ENCODE peak calls at places on chromosomes 4 and X, in four cellular contexts. One of them, this sample, is unnamed.

GRCh38 chrX:129523076-129524055 is at the start of gene SMARCA1:
- DNase-seq in retina: peak
- DNase-seq in GM13977: no peak
- DNase-seq in mucosa of gallbladder: peak
- DNase-seq in this sample: no peak

GRCh38 chr4:85942107-85942506 is 417.7 kb downstream of the MAPK10 start:
- DNase-seq in retina: no peak
- DNase-seq in GM13977: no peak
- DNase-seq in mucosa of gallbladder: no peak
- DNase-seq in this sample: no peak

GRCh38 chr4:140252742-140253555 is 99.0 kb upstream of the MAML3 start:
- DNase-seq in retina: peak
- DNase-seq in GM13977: peak
- DNase-seq in mucosa of gallbladder: peak
- DNase-seq in this sample: no peak

GRCh38 chr4:184237612-184238011 is 19.9 kb upstream of the ENPP6 start:
- DNase-seq in retina: no peak
- DNase-seq in GM13977: no peak
- DNase-seq in mucosa of gallbladder: no peak
- DNase-seq in this sample: no peak

GRCh38 chr4:86967798-86968197 is 33.0 kb downstream of the AFF1 start:
- DNase-seq in retina: no peak
- DNase-seq in GM13977: no peak
- DNase-seq in mucosa of gallbladder: no peak
- DNase-seq in this sample: no peak

GRCh38 chr4:41590591-41590990 is 52.6 kb downstream of the LIMCH1 start:
- DNase-seq in retina: no peak
- DNase-seq in GM13977: no peak
- DNase-seq in mucosa of gallbladder: no peak
- DNase-seq in this sample: no peak

GRCh38 chr4:168883513-168883912 is 126.5 kb downstream of the CBR4 start:
- DNase-seq in retina: no peak
- DNase-seq in GM13977: no peak
- DNase-seq in mucosa of gallbladder: no peak
- DNase-seq in this sample: no peak

GRCh38 chr4:102687373-102687981 is 73.3 kb downstream of the MANBA start:
- DNase-seq in retina: no peak
- DNase-seq in GM13977: peak
- DNase-seq in mucosa of gallbladder: no peak
- DNase-seq in this sample: no peak

This sample was measured in HFF-Myc.